ENCODE peak calls at places on chromosomes 7 and 10, in seven cellular contexts. R is memory B cell, I is body of pancreas, Y is lower leg skin, J is T-cell, S is fibroblast of lung, N is cardiac fibroblast. L is an unnamed sample.

GRCh38 chr7:64098-64521 is 128.3 kb upstream of the FAM20C start:
- DNase-seq in S (peak; percentile 64), I (peak; percentile 74), Y (no peak), J (no peak), N (peak; percentile 85), R (no peak), L (peak; percentile 29)

GRCh38 chr7:92633211-92633906 is 43.2 kb upstream of the FAM133B start:
- DNase-seq in N (peak; percentile 91), J (no peak), S (peak; percentile 94), I (no peak), R (no peak), Y (peak; percentile 63), L (peak; percentile 85)

GRCh38 chr7:105319578-105319977 is 69.1 kb downstream of the SRPK2 start:
- DNase-seq in Y (no peak), N (no peak), I (no peak), J (no peak), R (no peak), S (no peak), L (no peak)

GRCh38 chr10:120478401-120478800 is 21.4 kb downstream of the PLPP4 start:
- DNase-seq in I (no peak), N (no peak), Y (no peak), S (no peak), J (no peak), R (no peak), L (no peak)

GRCh38 chr10:118407026-118407425 is 64.9 kb upstream of the FAM204A start:
- DNase-seq in N (no peak), I (no peak), S (no peak), J (no peak), Y (no peak), R (no peak), L (no peak)

GRCh38 chr7:53500076-53500475 is 464.6 kb downstream of the POM121L12 start:
- DNase-seq in N (no peak), R (no peak), S (no peak), Y (no peak), J (no peak), I (no peak), L (no peak)

GRCh38 chr7:82017334-82017943 is 247.6 kb upstream of the HGF start:
- DNase-seq in J (no peak), I (no peak), S (peak; percentile 74), N (peak; percentile 68), R (no peak), Y (no peak), L (no peak)

GRCh38 chr7:9890092-9890491 is 1083.6 kb upstream of the PHF14 start:
- DNase-seq in I (no peak), S (no peak), Y (no peak), R (no peak), J (no peak), N (no peak), L (no peak)

GRCh38 chr7:70554646-70555045 is 577.3 kb upstream of the GALNT17 start:
- DNase-seq in S (no peak), R (no peak), I (no peak), J (no peak), Y (no peak), N (no peak), L (no peak)

GRCh38 chr10:120396228-120396627 is 60.8 kb upstream of the PLPP4 start:
- DNase-seq in R (no peak), Y (no peak), I (no peak), S (no peak), J (no peak), N (no peak), L (no peak)

GRCh38 chr10:114539623-114540022 is 118.5 kb downstream of the ABLIM1 start:
- DNase-seq in R (no peak), N (no peak), J (no peak), S (no peak), Y (no peak), I (no peak), L (no peak)

GRCh38 chr10:101630420-101630920 is 42.3 kb downstream of the DPCD start:
- DNase-seq in R (no peak), Y (no peak), S (no peak), J (no peak), N (no peak), I (no peak), L (no peak)

GRCh38 chr7:76293407-76293901 is 9.0 kb upstream of the HSPB1 start:
- DNase-seq in Y (no peak), N (no peak), I (no peak), J (no peak), R (no peak), S (no peak), L (no peak)

GRCh38 chr7:91242097-91242846 is 22.0 kb upstream of the FZD1 start:
- DNase-seq in N (peak; percentile 39), Y (no peak), R (no peak), J (no peak), S (peak; percentile 66), I (no peak), L (no peak)

GRCh38 chr7:16755397-16755796 is 1.8 kb downstream of the TSPAN13 start:
- DNase-seq in Y (no peak), J (no peak), R (no peak), I (no peak), N (no peak), S (no peak), L (no peak)

GRCh38 chr10:94677691-94678090 is 5.8 kb upstream of the CYP2C18 start:
- DNase-seq in S (no peak), R (no peak), Y (no peak), I (peak; percentile 8), N (no peak), J (no peak), L (no peak)

L was measured in skeletal muscle cell.